ENCODE peak calls at places on chromosomes 16 and 17, in four cellular contexts. M, N, R and E are unnamed samples.

GRCh38 chr16:30773826-30774225 is 11.7 kb downstream of the RNF40 start:
- DNase-seq in R (no peak), N (no peak), M (no peak), E (no peak)

GRCh38 chr16:11050536-11050935 is 106.2 kb downstream of the CLEC16A start:
- DNase-seq in N (no peak), R (no peak), M (no peak), E (no peak)

GRCh38 chr17:35486920-35487727 is 38.6 kb upstream of the SLFN13 start:
- DNase-seq in M (no peak), N (no peak), R (peak; percentile 32), E (peak; percentile 77)

GRCh38 chr16:565420-566330 is 1.1 kb upstream of the NHLRC4 start:
- DNase-seq in N (no peak), R (no peak), M (no peak), E (no peak)

GRCh38 chr17:70074991-70075390 is at the start of gene KCNJ16:
- DNase-seq in M (no peak), N (no peak), R (peak; percentile 61), E (no peak)

GRCh38 chr17:64118452-64118979 is 11.4 kb downstream of the ERN1 start:
- DNase-seq in N (no peak), R (peak; percentile 36), M (no peak), E (no peak)

GRCh38 chr17:16461606-16461866 is 30.5 kb downstream of the LRRC75A start:
- DNase-seq in M (no peak), N (no peak), R (no peak), E (no peak)

GRCh38 chr16:77788196-77789084 is at the start of gene VAT1L:
- DNase-seq in N (no peak), M (no peak), R (peak; percentile 24), E (peak; percentile 22)

GRCh38 chr16:71540-72341 is 690 bp downstream of the RHBDF1 start:
- DNase-seq in M (peak; percentile 42), R (peak; percentile 91), N (no peak), E (no peak)

GRCh38 chr17:67657596-67657995 is 60.1 kb upstream of the NOL11 start:
- DNase-seq in N (no peak), R (no peak), M (no peak), E (no peak)

GRCh38 chr16:4032768-4033167 is 83.5 kb downstream of the ADCY9 start:
- DNase-seq in R (peak; percentile 84), N (no peak), M (no peak), E (peak; percentile 26)

GRCh38 chr17:63564562-63564961 is 14.3 kb downstream of the DCAF7 start:
- DNase-seq in R (no peak), N (no peak), M (no peak), E (no peak)

GRCh38 chr16:30606004-30606403 is 4.2 kb downstream of the ZNF689 start:
- DNase-seq in M (no peak), N (no peak), R (no peak), E (no peak)

GRCh38 chr16:57747091-57747490 is 11.5 kb downstream of the KATNB1 start:
- DNase-seq in N (no peak), R (no peak), M (no peak), E (no peak)

GRCh38 chr16:13042291-13042690 is 140.9 kb downstream of the SHISA9 start:
- DNase-seq in M (no peak), R (no peak), N (no peak), E (no peak)

GRCh38 chr17:47694818-47695663 is 1.1 kb downstream of the TBKBP1 start:
- DNase-seq in R (peak; percentile 41), M (no peak), N (no peak), E (no peak)

GRCh38 chr17:12959441-12959840 is 58.4 kb downstream of the ELAC2 start:
- DNase-seq in R (no peak), N (no peak), M (no peak), E (no peak)

GRCh38 chr17:81097943-81098308 is 63.0 kb downstream of the BAIAP2 start:
- DNase-seq in M (peak; percentile 72), N (no peak), R (peak; percentile 34), E (no peak)

GRCh38 chr16:66509576-66509975 is 40.3 kb downstream of the TK2 start:
- DNase-seq in R (no peak), N (no peak), M (no peak), E (no peak)

GRCh38 chr16:85735225-85735722 is 15.6 kb downstream of the C16orf74 start:
- DNase-seq in R (no peak), M (no peak), N (no peak), E (no peak)

GRCh38 chr17:6461792-6462524 is 17.7 kb downstream of the PIMREG start:
- DNase-seq in R (no peak), M (no peak), N (no peak), E (no peak)

GRCh38 chr17:63740464-63741181 is 976 bp downstream of the STRADA start:
- DNase-seq in R (peak; percentile 32), M (no peak), N (no peak), E (peak; percentile 18)

GRCh38 chr16:54034684-54035083 is 251.9 kb downstream of the IRX3 start:
- DNase-seq in M (no peak), R (no peak), N (no peak), E (no peak)

GRCh38 chr16:64784635-64785034 is 337.2 kb downstream of the CDH11 start:
- DNase-seq in M (no peak), R (no peak), N (no peak), E (no peak)

GRCh38 chr17:42252528-42253172 is 23.5 kb downstream of the STAT5B start:
- DNase-seq in N (no peak), M (no peak), R (no peak), E (no peak)

GRCh38 chr16:56610017-56610608 is 1.7 kb downstream of the MT2A start:
- DNase-seq in N (no peak), M (peak; percentile 75), R (peak; percentile 61), E (peak; percentile 78)

GRCh38 chr17:56074366-56074765 is 78.9 kb upstream of the ANKFN1 start:
- DNase-seq in M (no peak), N (no peak), R (no peak), E (no peak)

GRCh38 chr16:11405331-11406176 is 60.3 kb downstream of the RMI2 start:
- DNase-seq in R (peak; percentile 46), N (no peak), M (peak; percentile 34), E (peak; percentile 33)

GRCh38 chr16:74724820-74725549 is 24.3 kb upstream of the MLKL start:
- DNase-seq in N (no peak), M (no peak), R (no peak), E (no peak)

GRCh38 chr17:74045608-74046007 is 157.9 kb upstream of the RPL38 start:
- DNase-seq in R (no peak), N (no peak), M (no peak), E (no peak)

GRCh38 chr16:89898201-89898967 is 20.3 kb upstream of the MC1R start:
- DNase-seq in N (no peak), R (no peak), M (no peak), E (no peak)

GRCh38 chr16:89895482-89896250 is 22.3 kb downstream of the TCF25 start:
- DNase-seq in M (no peak), N (no peak), R (no peak), E (no peak)

GRCh38 chr16:89893642-89894548 is 20.5 kb downstream of the TCF25 start:
- DNase-seq in R (no peak), M (no peak), N (no peak), E (no peak)

GRCh38 chr16:89899879-89900481 is 18.7 kb upstream of the MC1R start:
- DNase-seq in R (no peak), N (no peak), M (no peak), E (no peak)

GRCh38 chr16:89897204-89897603 is 21.5 kb upstream of the MC1R start:
- DNase-seq in N (no peak), R (no peak), M (no peak), E (no peak)
- H3K36me3 ChIP-seq in N (peaks cover 90% of the 10 kb centered on the region), R (peaks cover 15% of the 10 kb centered on the region), M (peaks cover 45% of the 10 kb centered on the region), E (peaks cover 23% of the 10 kb centered on the region)

DNA sequence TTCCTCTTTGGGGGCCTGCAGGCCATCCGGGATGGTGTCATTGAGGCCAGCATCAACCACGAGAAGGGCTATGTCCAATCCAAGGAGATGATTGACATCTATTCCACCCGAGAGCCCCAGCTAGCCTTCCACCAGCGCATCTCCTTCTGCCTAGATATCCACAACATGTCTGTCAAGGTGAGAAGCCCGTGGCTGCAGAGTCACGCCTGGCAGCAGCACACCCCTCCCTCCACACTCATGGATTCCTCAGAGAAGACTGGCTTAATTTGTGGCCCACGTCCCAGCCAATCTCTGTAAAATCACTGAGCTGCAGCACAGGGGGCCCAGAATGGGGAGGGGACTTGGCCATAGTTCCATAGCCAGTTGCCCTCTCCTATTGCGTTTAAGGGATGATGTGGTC is 15.6 kb downstream of the PSMD3 start:
- DNase-seq in M (no peak), N (no peak), R (no peak), E (no peak)
- H3K36me3 ChIP-seq in M (peaks cover 41% of the 10 kb centered on the region), N (peaks cover 80% of the 10 kb centered on the region), R (peaks cover 16% of the 10 kb centered on the region), E (peaks cover 23% of the 10 kb centered on the region)

DNA sequence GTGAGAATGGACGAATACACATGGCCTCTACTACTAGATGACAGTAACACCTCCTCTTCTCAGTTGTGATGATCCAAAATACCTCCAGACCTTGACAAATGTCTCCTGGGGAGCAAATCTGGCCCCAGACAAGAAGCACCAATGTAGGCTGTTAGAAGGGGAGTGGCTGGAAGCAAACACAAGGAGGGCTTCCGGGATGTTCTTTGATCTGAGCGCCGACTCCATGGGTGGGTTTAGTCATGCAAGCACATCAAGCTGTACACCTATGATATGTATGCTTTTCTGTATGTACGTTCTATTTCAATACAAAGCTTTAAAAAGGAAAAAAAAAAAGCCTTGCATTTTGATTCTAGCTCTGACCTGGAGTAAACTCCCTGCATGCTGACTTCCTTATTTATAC is 61.4 kb downstream of the ARHGAP17 start:
- DNase-seq in N (no peak), R (peak; percentile 54), M (no peak), E (no peak)
- H3K36me3 ChIP-seq in N (peaks cover 99% of the 10 kb centered on the region), R (peaks cover 8% of the 10 kb centered on the region), M (peaks cover 18% of the 10 kb centered on the region), E (peaks cover 96% of the 10 kb centered on the region)

GRCh38 chr16:23485841-23486240 is 24.5 kb downstream of the GGA2 start:
- DNase-seq in R (no peak), N (no peak), M (no peak), E (no peak)
- H3K36me3 ChIP-seq in R (peaks cover 13% of the 10 kb centered on the region), N (peaks cover 97% of the 10 kb centered on the region), M (peaks cover 57% of the 10 kb centered on the region), E (peaks cover 39% of the 10 kb centered on the region)

GRCh38 chr16:89144681-89145080 is 26.9 kb upstream of the CDH15 start:
- DNase-seq in R (no peak), N (no peak), M (no peak), E (no peak)

GRCh38 chr16:89143911-89144675 is 27.5 kb upstream of the CDH15 start:
- DNase-seq in R (no peak), N (no peak), M (no peak), E (no peak)

GRCh38 chr16:89142474-89143197 is 28.9 kb upstream of the CDH15 start:
- DNase-seq in R (peak; percentile 44), M (no peak), N (no peak), E (no peak)

GRCh38 chr16:89141884-89142267 is 29.7 kb upstream of the CDH15 start:
- DNase-seq in N (no peak), R (no peak), M (no peak), E (no peak)

DNA sequence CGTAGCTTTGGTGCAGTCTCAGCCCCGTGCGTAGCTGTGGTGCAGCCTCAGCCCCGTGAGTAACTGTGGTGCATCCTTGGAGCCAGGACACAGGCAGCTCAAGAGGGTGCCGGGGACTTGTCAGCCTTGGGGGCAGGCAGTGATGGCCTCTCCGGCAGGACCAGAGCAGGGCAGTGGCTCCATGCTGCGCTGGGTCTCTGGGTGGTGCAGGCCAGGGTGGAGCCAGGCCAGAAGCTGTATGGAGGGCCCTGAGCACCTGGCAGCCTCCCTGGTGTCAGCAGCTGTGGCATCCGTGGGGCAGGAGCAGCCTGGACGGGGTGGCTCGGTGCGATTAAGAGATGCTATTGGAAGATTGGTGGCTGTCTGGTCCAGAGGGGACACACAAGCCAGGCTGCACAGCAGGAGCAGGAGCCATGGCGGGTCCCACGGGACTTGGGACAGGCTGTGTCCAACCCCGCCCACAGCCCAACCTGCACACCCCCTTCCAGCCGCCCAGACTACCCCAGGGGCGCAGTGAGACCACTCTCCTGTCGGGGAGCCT is 28.3 kb upstream of the CDH15 start:
- DNase-seq in R (no peak), N (no peak), M (no peak), E (no peak)
- H3K36me3 ChIP-seq in R (peaks cover 4% of the 10 kb centered on the region), N (peaks cover 64% of the 10 kb centered on the region), M (peaks cover 12% of the 10 kb centered on the region), E (no peaks in the 10 kb centered on the region)